ENCODE peak calls at places on chromosome 10, in seven cellular contexts. H is BE2C, J is psoas muscle, Z is fibroblast of lung, O is K562, R is suprapubic skin, G is A673. V is an unnamed sample.

GRCh38 chr10:97722980-97723379 is 9.4 kb downstream of the MARVELD1 start:
- DNase-seq in H (no peak), J (no peak), Z (no peak), O (no peak), R (no peak), G (no peak), V (no peak)

GRCh38 chr10:30378607-30379006 is 29.5 kb upstream of the MTPAP start:
- DNase-seq in H (no peak), J (no peak), Z (no peak), O (no peak), R (no peak), G (peak; percentile 87), V (no peak)

GRCh38 chr10:118341678-118342637 is at the start of gene FAM204A:
- DNase-seq in H (peak; percentile 90), J (peak; percentile 92), Z (peak; percentile 89), O (peak; percentile 98), R (peak; percentile 97), G (peak; percentile 94), V (peak; percentile 96)

GRCh38 chr10:76786673-76787072 is 850.9 kb downstream of the KCNMA1 start:
- DNase-seq in H (no peak), J (no peak), Z (peak; percentile 6), O (no peak), R (no peak), G (no peak), V (no peak)

GRCh38 chr10:106565546-106565945 is 599.0 kb downstream of the SORCS1 start:
- DNase-seq in H (no peak), J (no peak), Z (peak; percentile 25), O (no peak), R (no peak), G (no peak), V (no peak)

GRCh38 chr10:27240891-27241639 is 468 bp upstream of the ACBD5 start:
- DNase-seq in H (no peak), J (no peak), Z (no peak), O (no peak), R (no peak), G (no peak), V (no peak)

GRCh38 chr10:45550903-45551302 is 121.7 kb downstream of the ZFAND4 start:
- DNase-seq in H (no peak), J (no peak), Z (no peak), O (no peak), R (no peak), G (no peak), V (peak; percentile 31)

GRCh38 chr10:127012769-127013152 is 107.5 kb downstream of the DOCK1 start:
- DNase-seq in H (no peak), J (peak; percentile 60), Z (peak; percentile 33), O (no peak), R (peak; percentile 75), G (no peak), V (no peak)

GRCh38 chr10:30422981-30423654 is 10.9 kb upstream of the MAP3K8 start:
- DNase-seq in H (no peak), J (peak; percentile 51), Z (peak; percentile 77), O (no peak), R (peak; percentile 83), G (peak; percentile 55), V (peak; percentile 82)

GRCh38 chr10:105413997-105414396 is 772.9 kb downstream of the SORCS3 start:
- DNase-seq in H (no peak), J (no peak), Z (peak; percentile 14), O (no peak), R (no peak), G (peak; percentile 1), V (no peak)

GRCh38 chr10:5105626-5106025 is 11.4 kb downstream of the AKR1C3 start:
- DNase-seq in H (no peak), J (no peak), Z (no peak), O (no peak), R (no peak), G (no peak), V (peak; percentile 9)

GRCh38 chr10:116097239-116097751 is 175.7 kb downstream of the GFRA1 start:
- DNase-seq in H (no peak), J (no peak), Z (no peak), O (no peak), R (no peak), G (no peak), V (no peak)

GRCh38 chr10:86401588-86402282 is 35.1 kb upstream of the GRID1 start:
- DNase-seq in H (no peak), J (peak; percentile 23), Z (no peak), O (no peak), R (no peak), G (peak; percentile 36), V (no peak)

GRCh38 chr10:95355241-95355779 is 64.5 kb upstream of the PDLIM1 start:
- DNase-seq in H (no peak), J (no peak), Z (peak; percentile 50), O (no peak), R (no peak), G (no peak), V (no peak)

GRCh38 chr10:43120948-43121290 is 17.3 kb upstream of the CSGALNACT2 start:
- DNase-seq in H (no peak), J (no peak), Z (peak; percentile 17), O (no peak), R (peak; percentile 55), G (no peak), V (peak; percentile 89)

GRCh38 chr10:69839696-69840345 is 38.1 kb downstream of the COL13A1 start:
- DNase-seq in H (no peak), J (no peak), Z (peak; percentile 86), O (no peak), R (no peak), G (no peak), V (peak; percentile 95)

GRCh38 chr10:110643670-110644597 is at the start of gene RBM20:
- DNase-seq in H (peak; percentile 81), J (peak; percentile 62), Z (peak; percentile 43), O (peak; percentile 74), R (no peak), G (peak; percentile 54), V (peak; percentile 74)

GRCh38 chr10:126157127-126157526 is 231.2 kb downstream of the ADAM12 start:
- DNase-seq in H (no peak), J (no peak), Z (no peak), O (no peak), R (no peak), G (no peak), V (no peak)

GRCh38 chr10:76769161-76769560 is 868.4 kb downstream of the KCNMA1 start:
- DNase-seq in H (no peak), J (no peak), Z (no peak), O (no peak), R (no peak), G (no peak), V (no peak)

DNA sequence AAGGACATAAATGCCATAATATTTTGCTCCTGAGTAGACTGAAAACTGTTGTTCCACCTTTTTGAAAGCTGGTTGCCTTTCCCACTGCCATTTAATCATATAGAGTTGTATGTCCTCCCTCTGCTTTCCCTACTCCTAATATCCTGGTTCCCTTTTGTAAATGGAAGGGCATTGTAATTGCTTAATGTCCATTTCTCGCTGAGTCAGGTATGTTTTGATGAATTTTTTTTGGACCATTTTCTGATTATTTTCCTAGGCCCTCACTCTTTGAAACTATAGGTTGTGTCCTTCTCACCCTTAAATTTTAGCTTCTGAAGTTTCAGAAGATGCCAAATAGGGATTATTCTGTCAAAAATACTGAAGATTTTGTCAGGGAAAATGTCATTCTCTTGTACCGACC is 45.5 kb downstream of the WAC start:
- DNase-seq in H (no peak), J (no peak), Z (no peak), O (no peak), R (no peak), G (no peak), V (no peak)
- H3K4me1 ChIP-seq in H (no peaks in the 10 kb centered on the region), J (peaks cover 80% of the 10 kb centered on the region), Z (no peaks in the 10 kb centered on the region), O (no peaks in the 10 kb centered on the region), R (peaks cover 16% of the 10 kb centered on the region), G (peaks cover 30% of the 10 kb centered on the region), V (peaks cover 7% of the 10 kb centered on the region)

GRCh38 chr10:79143879-79144278 is 75.1 kb downstream of the ZMIZ1 start:
- DNase-seq in H (no peak), J (no peak), Z (no peak), O (no peak), R (no peak), G (peak; percentile 47), V (no peak)
- H3K4me1 ChIP-seq in H (peaks cover 36% of the 10 kb centered on the region), J (peaks cover 67% of the 10 kb centered on the region), Z (peaks cover 67% of the 10 kb centered on the region), O (peaks cover 59% of the 10 kb centered on the region), R (peaks cover 80% of the 10 kb centered on the region), G (peaks cover 7% of the 10 kb centered on the region), V (peaks cover 59% of the 10 kb centered on the region)

GRCh38 chr10:124701038-124701365 is 43.2 kb downstream of the FAM53B start:
- DNase-seq in H (no peak), J (no peak), Z (no peak), O (no peak), R (no peak), G (no peak), V (no peak)
- H3K4me1 ChIP-seq in H (no peaks in the 10 kb centered on the region), J (peaks cover 94% of the 10 kb centered on the region), Z (peaks cover 19% of the 10 kb centered on the region), O (peaks cover 15% of the 10 kb centered on the region), R (peaks cover 93% of the 10 kb centered on the region), G (no peaks in the 10 kb centered on the region), V (peaks cover 19% of the 10 kb centered on the region)

GRCh38 chr10:14652816-14653215 is 121.9 kb downstream of the FAM107B start:
- DNase-seq in H (no peak), J (no peak), Z (no peak), O (no peak), R (no peak), G (no peak), V (no peak)
- H3K4me1 ChIP-seq in H (peaks cover 52% of the 10 kb centered on the region), J (no peaks in the 10 kb centered on the region), Z (peaks cover 2% of the 10 kb centered on the region), O (no peaks in the 10 kb centered on the region), R (peaks cover 46% of the 10 kb centered on the region), G (peaks cover 40% of the 10 kb centered on the region), V (peaks cover 28% of the 10 kb centered on the region)

GRCh38 chr10:122957474-122957873 is 3.4 kb upstream of the C10orf88 start:
- DNase-seq in H (no peak), J (no peak), Z (peak; percentile 6), O (no peak), R (no peak), G (no peak), V (no peak)

GRCh38 chr10:122955892-122956291 is 1.9 kb upstream of the C10orf88 start:
- DNase-seq in H (no peak), J (no peak), Z (no peak), O (no peak), R (no peak), G (no peak), V (no peak)

GRCh38 chr10:122954731-122955050 is 664 bp upstream of the C10orf88 start:
- DNase-seq in H (no peak), J (no peak), Z (no peak), O (no peak), R (peak; percentile 62), G (no peak), V (no peak)

GRCh38 chr10:122949296-122949695 is 4.7 kb downstream of the C10orf88 start:
- DNase-seq in H (no peak), J (no peak), Z (no peak), O (no peak), R (no peak), G (no peak), V (no peak)

GRCh38 chr10:122953827-122954730 is at the start of gene C10orf88:
- DNase-seq in H (peak; percentile 96), J (peak; percentile 98), Z (peak; percentile 98), O (peak; percentile 96), R (peak; percentile 97), G (peak; percentile 99), V (peak; percentile 98)
- H3K4me1 ChIP-seq in H (peaks cover 2% of the 10 kb centered on the region), J (peaks cover 2% of the 10 kb centered on the region), Z (no peaks in the 10 kb centered on the region), O (peaks cover 4% of the 10 kb centered on the region), R (peaks cover 24% of the 10 kb centered on the region), G (no peaks in the 10 kb centered on the region), V (peaks cover 12% of the 10 kb centered on the region)

GRCh38 chr10:75168275-75168674 is 42.3 kb upstream of the VDAC2 start:
- DNase-seq in H (no peak), J (no peak), Z (no peak), O (no peak), R (no peak), G (no peak), V (no peak)
- H3K4me1 ChIP-seq in H (no peaks in the 10 kb centered on the region), J (peaks cover 38% of the 10 kb centered on the region), Z (no peaks in the 10 kb centered on the region), O (no peaks in the 10 kb centered on the region), R (no peaks in the 10 kb centered on the region), G (no peaks in the 10 kb centered on the region), V (peaks cover 4% of the 10 kb centered on the region)

GRCh38 chr10:3808689-3809199 is 23.7 kb upstream of the KLF6 start:
- DNase-seq in H (no peak), J (no peak), Z (no peak), O (no peak), R (no peak), G (no peak), V (no peak)
- H3K4me1 ChIP-seq in H (peaks cover 42% of the 10 kb centered on the region), J (peaks cover 69% of the 10 kb centered on the region), Z (peaks cover 39% of the 10 kb centered on the region), O (peaks cover 78% of the 10 kb centered on the region), R (peaks cover 74% of the 10 kb centered on the region), G (peaks cover 62% of the 10 kb centered on the region), V (peaks cover 74% of the 10 kb centered on the region)

V was measured in osteoblast.